ENCODE peak calls at places on chromosomes 6 and 20, in eight cellular contexts. One of them, this sample, is unnamed.
A peak's percentile ranks its signal among the peaks of the same experiment; 100 is the strongest.

GRCh38 chr6:41713161-41713649 is 22.2 kb downstream of the TFEB start:
- DNase-seq in lung: peak; percentile 62
- DNase-seq in HL-60: no peak
- DNase-seq in brain microvascular endothelial cell: no peak
- DNase-seq in WTC11: no peak
- DNase-seq in endothelial cell of umbilical vein: no peak
- DNase-seq in body of pancreas: peak; percentile 79
- DNase-seq in cardiac fibroblast: peak; percentile 42
- DNase-seq in this sample: no peak

GRCh38 chr6:13044390-13044789 is 283.9 kb downstream of the TBC1D7 start:
- DNase-seq in lung: no peak
- DNase-seq in HL-60: peak; percentile 51
- DNase-seq in brain microvascular endothelial cell: no peak
- DNase-seq in WTC11: peak; percentile 27
- DNase-seq in endothelial cell of umbilical vein: peak; percentile 8
- DNase-seq in body of pancreas: no peak
- DNase-seq in cardiac fibroblast: peak; percentile 7
- DNase-seq in this sample: no peak

GRCh38 chr20:47688385-47689381 is 96.6 kb downstream of the SULF2 start:
- DNase-seq in lung: no peak
- DNase-seq in HL-60: no peak
- DNase-seq in brain microvascular endothelial cell: peak; percentile 55
- DNase-seq in WTC11: peak; percentile 54
- DNase-seq in endothelial cell of umbilical vein: no peak
- DNase-seq in body of pancreas: no peak
- DNase-seq in cardiac fibroblast: no peak
- DNase-seq in this sample: no peak

GRCh38 chr6:84825461-84825860 is 61.1 kb upstream of the TBX18 start:
- DNase-seq in lung: no peak
- DNase-seq in HL-60: no peak
- DNase-seq in brain microvascular endothelial cell: peak; percentile 93
- DNase-seq in WTC11: no peak
- DNase-seq in endothelial cell of umbilical vein: peak; percentile 85
- DNase-seq in body of pancreas: no peak
- DNase-seq in cardiac fibroblast: peak; percentile 72
- DNase-seq in this sample: peak; percentile 5

GRCh38 chr20:31630187-31630790 is 7.4 kb upstream of the COX4I2 start:
- DNase-seq in lung: no peak
- DNase-seq in HL-60: no peak
- DNase-seq in brain microvascular endothelial cell: no peak
- DNase-seq in WTC11: no peak
- DNase-seq in endothelial cell of umbilical vein: no peak
- DNase-seq in body of pancreas: peak; percentile 53
- DNase-seq in cardiac fibroblast: no peak
- DNase-seq in this sample: no peak

GRCh38 chr6:107635058-107635515 is 145.2 kb downstream of the SOBP start:
- DNase-seq in lung: no peak
- DNase-seq in HL-60: no peak
- DNase-seq in brain microvascular endothelial cell: no peak
- DNase-seq in WTC11: no peak
- DNase-seq in endothelial cell of umbilical vein: no peak
- DNase-seq in body of pancreas: no peak
- DNase-seq in cardiac fibroblast: no peak
- DNase-seq in this sample: no peak

GRCh38 chr6:158353851-158354508 is 41.7 kb downstream of the TULP4 start:
- DNase-seq in lung: no peak
- DNase-seq in HL-60: no peak
- DNase-seq in brain microvascular endothelial cell: peak; percentile 23
- DNase-seq in WTC11: no peak
- DNase-seq in endothelial cell of umbilical vein: peak; percentile 74
- DNase-seq in body of pancreas: no peak
- DNase-seq in cardiac fibroblast: peak; percentile 25
- DNase-seq in this sample: no peak

GRCh38 chr20:51563597-51564332 is 21.2 kb upstream of the NFATC2 start:
- DNase-seq in lung: peak; percentile 36
- DNase-seq in HL-60: no peak
- DNase-seq in brain microvascular endothelial cell: peak; percentile 97
- DNase-seq in WTC11: peak; percentile 73
- DNase-seq in endothelial cell of umbilical vein: peak; percentile 94
- DNase-seq in body of pancreas: peak; percentile 61
- DNase-seq in cardiac fibroblast: peak; percentile 87
- DNase-seq in this sample: no peak

GRCh38 chr6:10422282-10423034 is 7.6 kb upstream of the TFAP2A start:
- DNase-seq in lung: no peak
- DNase-seq in HL-60: no peak
- DNase-seq in brain microvascular endothelial cell: no peak
- DNase-seq in WTC11: no peak
- DNase-seq in endothelial cell of umbilical vein: no peak
- DNase-seq in body of pancreas: no peak
- DNase-seq in cardiac fibroblast: no peak
- DNase-seq in this sample: no peak

GRCh38 chr20:35487479-35487878 is 32.1 kb downstream of the CEP250 start:
- DNase-seq in lung: no peak
- DNase-seq in HL-60: no peak
- DNase-seq in brain microvascular endothelial cell: no peak
- DNase-seq in WTC11: no peak
- DNase-seq in endothelial cell of umbilical vein: no peak
- DNase-seq in body of pancreas: no peak
- DNase-seq in cardiac fibroblast: no peak
- DNase-seq in this sample: no peak

GRCh38 chr6:111147440-111147839 is 60.1 kb downstream of the SLC16A10 start:
- DNase-seq in lung: no peak
- DNase-seq in HL-60: no peak
- DNase-seq in brain microvascular endothelial cell: no peak
- DNase-seq in WTC11: no peak
- DNase-seq in endothelial cell of umbilical vein: no peak
- DNase-seq in body of pancreas: no peak
- DNase-seq in cardiac fibroblast: no peak
- DNase-seq in this sample: no peak

GRCh38 chr6:150751296-150751695 is 114.2 kb upstream of the MTHFD1L start:
- DNase-seq in lung: no peak
- DNase-seq in HL-60: no peak
- DNase-seq in brain microvascular endothelial cell: peak; percentile 6
- DNase-seq in WTC11: no peak
- DNase-seq in endothelial cell of umbilical vein: no peak
- DNase-seq in body of pancreas: no peak
- DNase-seq in cardiac fibroblast: no peak
- DNase-seq in this sample: peak; percentile 46

GRCh38 chr6:73790572-73790971 is 94.6 kb downstream of the CD109 start:
- DNase-seq in lung: no peak
- DNase-seq in HL-60: no peak
- DNase-seq in brain microvascular endothelial cell: no peak
- DNase-seq in WTC11: no peak
- DNase-seq in endothelial cell of umbilical vein: no peak
- DNase-seq in body of pancreas: no peak
- DNase-seq in cardiac fibroblast: no peak
- DNase-seq in this sample: no peak

GRCh38 chr20:51700809-51701285 is 67.3 kb downstream of the ATP9A start:
- DNase-seq in lung: no peak
- DNase-seq in HL-60: no peak
- DNase-seq in brain microvascular endothelial cell: peak; percentile 38
- DNase-seq in WTC11: peak; percentile 35
- DNase-seq in endothelial cell of umbilical vein: peak; percentile 65
- DNase-seq in body of pancreas: peak; percentile 38
- DNase-seq in cardiac fibroblast: peak; percentile 67
- DNase-seq in this sample: no peak

GRCh38 chr6:76856065-76856464 is 607.2 kb downstream of the HTR1B start:
- DNase-seq in lung: no peak
- DNase-seq in HL-60: no peak
- DNase-seq in brain microvascular endothelial cell: no peak
- DNase-seq in WTC11: no peak
- DNase-seq in endothelial cell of umbilical vein: no peak
- DNase-seq in body of pancreas: no peak
- DNase-seq in cardiac fibroblast: no peak
- DNase-seq in this sample: no peak

GRCh38 chr6:129969064-129969463 is 49.3 kb upstream of the L3MBTL3 start:
- DNase-seq in lung: no peak
- DNase-seq in HL-60: no peak
- DNase-seq in brain microvascular endothelial cell: no peak
- DNase-seq in WTC11: no peak
- DNase-seq in endothelial cell of umbilical vein: no peak
- DNase-seq in body of pancreas: no peak
- DNase-seq in cardiac fibroblast: no peak
- DNase-seq in this sample: no peak

GRCh38 chr6:22098623-22099022 is 198.2 kb downstream of the PRL start:
- DNase-seq in lung: no peak
- DNase-seq in HL-60: no peak
- DNase-seq in brain microvascular endothelial cell: no peak
- DNase-seq in WTC11: no peak
- DNase-seq in endothelial cell of umbilical vein: peak; percentile 67
- DNase-seq in body of pancreas: no peak
- DNase-seq in cardiac fibroblast: no peak
- DNase-seq in this sample: no peak

GRCh38 chr20:53707341-53708102 is 113.9 kb upstream of the ZNF217 start:
- DNase-seq in lung: no peak
- DNase-seq in HL-60: peak; percentile 71
- DNase-seq in brain microvascular endothelial cell: peak; percentile 15
- DNase-seq in WTC11: no peak
- DNase-seq in endothelial cell of umbilical vein: no peak
- DNase-seq in body of pancreas: peak; percentile 21
- DNase-seq in cardiac fibroblast: peak; percentile 32
- DNase-seq in this sample: no peak

GRCh38 chr6:73586416-73586974 is 65.7 kb upstream of the EEF1A1 start:
- DNase-seq in lung: no peak
- DNase-seq in HL-60: no peak
- DNase-seq in brain microvascular endothelial cell: no peak
- DNase-seq in WTC11: no peak
- DNase-seq in endothelial cell of umbilical vein: peak; percentile 62
- DNase-seq in body of pancreas: peak; percentile 43
- DNase-seq in cardiac fibroblast: peak; percentile 45
- DNase-seq in this sample: no peak

GRCh38 chr6:151294561-151295101 is 54.9 kb downstream of the AKAP12 start:
- DNase-seq in lung: no peak
- DNase-seq in HL-60: no peak
- DNase-seq in brain microvascular endothelial cell: peak; percentile 70
- DNase-seq in WTC11: no peak
- DNase-seq in endothelial cell of umbilical vein: no peak
- DNase-seq in body of pancreas: no peak
- DNase-seq in cardiac fibroblast: no peak
- DNase-seq in this sample: peak; percentile 90

GRCh38 chr6:151005126-151005525 is 139.6 kb downstream of the MTHFD1L start:
- DNase-seq in lung: no peak
- DNase-seq in HL-60: no peak
- DNase-seq in brain microvascular endothelial cell: no peak
- DNase-seq in WTC11: no peak
- DNase-seq in endothelial cell of umbilical vein: no peak
- DNase-seq in body of pancreas: no peak
- DNase-seq in cardiac fibroblast: peak; percentile 38
- DNase-seq in this sample: no peak

GRCh38 chr20:64255361-64256281 is at the start of gene PCMTD2:
- DNase-seq in lung: peak; percentile 79
- DNase-seq in HL-60: peak; percentile 48
- DNase-seq in brain microvascular endothelial cell: peak; percentile 53
- DNase-seq in WTC11: peak; percentile 84
- DNase-seq in endothelial cell of umbilical vein: peak; percentile 89
- DNase-seq in body of pancreas: peak; percentile 82
- DNase-seq in cardiac fibroblast: peak; percentile 87
- DNase-seq in this sample: no peak
- TF ChIP-seq CTCF in lung: no peak
- TF ChIP-seq CTCF in HL-60: no peak
- TF ChIP-seq CTCF in brain microvascular endothelial cell: no peak
- TF ChIP-seq CTCF in WTC11: no peak
- TF ChIP-seq CTCF in endothelial cell of umbilical vein: no peak
- TF ChIP-seq CTCF in body of pancreas: no peak
- TF ChIP-seq CTCF in cardiac fibroblast: no peak
- TF ChIP-seq CTCF in this sample: no peak

GRCh38 chr6:20313960-20314530 is 87.6 kb upstream of the E2F3 start:
- DNase-seq in lung: no peak
- DNase-seq in HL-60: no peak
- DNase-seq in brain microvascular endothelial cell: no peak
- DNase-seq in WTC11: no peak
- DNase-seq in endothelial cell of umbilical vein: no peak
- DNase-seq in body of pancreas: no peak
- DNase-seq in cardiac fibroblast: no peak
- DNase-seq in this sample: no peak
- TF ChIP-seq CTCF in lung: no peak
- TF ChIP-seq CTCF in HL-60: no peak
- TF ChIP-seq CTCF in brain microvascular endothelial cell: no peak
- TF ChIP-seq CTCF in WTC11: no peak
- TF ChIP-seq CTCF in endothelial cell of umbilical vein: no peak
- TF ChIP-seq CTCF in body of pancreas: no peak
- TF ChIP-seq CTCF in cardiac fibroblast: no peak
- TF ChIP-seq CTCF in this sample: no peak

DNA sequence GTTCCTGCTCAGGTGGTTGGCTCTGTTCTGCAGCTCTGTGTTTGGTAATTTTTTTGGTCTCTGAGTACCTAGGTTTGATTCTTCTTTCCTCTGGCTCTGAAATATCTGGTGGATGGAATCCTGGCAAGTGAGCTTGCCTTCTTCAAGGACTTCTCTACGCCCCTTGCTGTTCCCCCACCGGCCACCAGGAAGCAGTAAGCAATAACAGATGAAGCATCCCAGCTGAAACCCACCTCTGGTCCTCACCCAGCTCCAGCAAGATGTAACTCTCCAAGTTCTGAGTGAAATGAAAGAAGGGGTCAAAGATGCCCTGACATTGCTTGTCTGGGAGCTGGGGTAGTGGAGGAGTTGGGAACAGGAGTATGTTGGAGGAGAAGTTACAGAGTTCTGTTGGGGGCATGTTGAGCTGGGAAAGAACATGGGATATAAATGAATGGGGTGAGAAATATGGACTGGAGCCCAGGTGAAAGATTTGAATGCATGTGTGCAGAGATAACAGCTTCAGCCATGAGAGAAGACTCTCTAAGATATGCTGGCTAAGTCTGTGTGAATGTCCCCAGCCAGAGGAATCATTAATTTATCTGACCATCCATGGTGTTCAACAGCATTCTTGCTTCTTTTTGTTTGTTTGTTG is 51.3 kb upstream of the GLP1R start:
- DNase-seq in lung: no peak
- DNase-seq in HL-60: no peak
- DNase-seq in brain microvascular endothelial cell: peak; percentile 25
- DNase-seq in WTC11: peak; percentile 80
- DNase-seq in endothelial cell of umbilical vein: peak; percentile 18
- DNase-seq in body of pancreas: peak; percentile 48
- DNase-seq in cardiac fibroblast: peak; percentile 46
- DNase-seq in this sample: no peak
- TF ChIP-seq CTCF in lung: peak; percentile 14
- TF ChIP-seq CTCF in HL-60: peak; percentile 39
- TF ChIP-seq CTCF in brain microvascular endothelial cell: peak; percentile 74
- TF ChIP-seq CTCF in WTC11: peak; percentile 82
- TF ChIP-seq CTCF in endothelial cell of umbilical vein: peak; percentile 37
- TF ChIP-seq CTCF in body of pancreas: peak; percentile 27
- TF ChIP-seq CTCF in cardiac fibroblast: peak; percentile 50
- TF ChIP-seq CTCF in this sample: peak; percentile 39

GRCh38 chr20:37364927-37365272 is 19.0 kb downstream of the SRC start:
- DNase-seq in lung: no peak
- DNase-seq in HL-60: no peak
- DNase-seq in brain microvascular endothelial cell: no peak
- DNase-seq in WTC11: peak; percentile 3
- DNase-seq in endothelial cell of umbilical vein: no peak
- DNase-seq in body of pancreas: no peak
- DNase-seq in cardiac fibroblast: no peak
- DNase-seq in this sample: no peak
- TF ChIP-seq CTCF in lung: no peak
- TF ChIP-seq CTCF in HL-60: no peak
- TF ChIP-seq CTCF in brain microvascular endothelial cell: no peak
- TF ChIP-seq CTCF in WTC11: no peak
- TF ChIP-seq CTCF in endothelial cell of umbilical vein: no peak
- TF ChIP-seq CTCF in body of pancreas: no peak
- TF ChIP-seq CTCF in cardiac fibroblast: no peak
- TF ChIP-seq CTCF in this sample: no peak

This sample was measured in AG04449.